ENCODE peak calls at places on chromosomes 6 and 20, in eight cellular contexts. One of them, this sample, is unnamed.

GRCh38 chr20:16273812-16274560 is 299.3 kb downstream of the KIF16B start:
- DNase-seq in colonic mucosa: no peak
- DNase-seq in glutamatergic neuron: no peak
- DNase-seq in brain microvascular endothelial cell: no peak
- DNase-seq in testis: no peak
- DNase-seq in astrocyte of the spinal cord: no peak
- DNase-seq in MM.1S: no peak
- DNase-seq in activated B cell treated with CpG ODN at 0.5 μM for 24 hours: no peak
- DNase-seq in this sample: no peak

GRCh38 chr20:4056880-4057279 is 41.5 kb upstream of the RNF24 start:
- DNase-seq in activated B cell treated with CpG ODN at 0.5 μM for 24 hours: no peak
- DNase-seq in MM.1S: no peak
- DNase-seq in glutamatergic neuron: no peak
- DNase-seq in testis: no peak
- DNase-seq in astrocyte of the spinal cord: no peak
- DNase-seq in colonic mucosa: no peak
- DNase-seq in brain microvascular endothelial cell: no peak
- DNase-seq in this sample: no peak

GRCh38 chr20:48041078-48041780 is 255.9 kb upstream of the SULF2 start:
- DNase-seq in glutamatergic neuron: no peak
- DNase-seq in colonic mucosa: no peak
- DNase-seq in activated B cell treated with CpG ODN at 0.5 μM for 24 hours: no peak
- DNase-seq in testis: no peak
- DNase-seq in astrocyte of the spinal cord: no peak
- DNase-seq in brain microvascular endothelial cell: no peak
- DNase-seq in MM.1S: no peak
- DNase-seq in this sample: no peak

GRCh38 chr6:19415605-19416326 is 421.4 kb upstream of the ID4 start:
- DNase-seq in MM.1S: no peak
- DNase-seq in colonic mucosa: no peak
- DNase-seq in testis: no peak
- DNase-seq in activated B cell treated with CpG ODN at 0.5 μM for 24 hours: no peak
- DNase-seq in brain microvascular endothelial cell: peak
- DNase-seq in glutamatergic neuron: no peak
- DNase-seq in astrocyte of the spinal cord: peak
- DNase-seq in this sample: no peak

GRCh38 chr6:100493206-100493888 is 28.6 kb upstream of the SIM1 start:
- DNase-seq in astrocyte of the spinal cord: no peak
- DNase-seq in glutamatergic neuron: no peak
- DNase-seq in brain microvascular endothelial cell: no peak
- DNase-seq in MM.1S: no peak
- DNase-seq in activated B cell treated with CpG ODN at 0.5 μM for 24 hours: no peak
- DNase-seq in colonic mucosa: no peak
- DNase-seq in testis: no peak
- DNase-seq in this sample: no peak

GRCh38 chr20:62120990-62121775 is 1.1 kb upstream of the LSM14B start:
- DNase-seq in colonic mucosa: peak
- DNase-seq in MM.1S: no peak
- DNase-seq in brain microvascular endothelial cell: no peak
- DNase-seq in testis: peak
- DNase-seq in activated B cell treated with CpG ODN at 0.5 μM for 24 hours: no peak
- DNase-seq in glutamatergic neuron: no peak
- DNase-seq in astrocyte of the spinal cord: no peak
- DNase-seq in this sample: no peak

GRCh38 chr6:77383026-77383425 is 80.3 kb downstream of the HTR1B start:
- DNase-seq in astrocyte of the spinal cord: no peak
- DNase-seq in testis: no peak
- DNase-seq in glutamatergic neuron: no peak
- DNase-seq in activated B cell treated with CpG ODN at 0.5 μM for 24 hours: no peak
- DNase-seq in MM.1S: no peak
- DNase-seq in colonic mucosa: no peak
- DNase-seq in brain microvascular endothelial cell: no peak
- DNase-seq in this sample: no peak

GRCh38 chr6:96450082-96450759 is 71.4 kb upstream of the UFL1 start:
- DNase-seq in colonic mucosa: no peak
- DNase-seq in MM.1S: no peak
- DNase-seq in astrocyte of the spinal cord: no peak
- DNase-seq in testis: no peak
- DNase-seq in brain microvascular endothelial cell: no peak
- DNase-seq in glutamatergic neuron: no peak
- DNase-seq in activated B cell treated with CpG ODN at 0.5 μM for 24 hours: no peak
- DNase-seq in this sample: no peak

GRCh38 chr6:93423542-93423941 is 4.2 kb upstream of the EPHA7 start:
- DNase-seq in brain microvascular endothelial cell: peak
- DNase-seq in activated B cell treated with CpG ODN at 0.5 μM for 24 hours: no peak
- DNase-seq in glutamatergic neuron: peak
- DNase-seq in astrocyte of the spinal cord: peak
- DNase-seq in MM.1S: peak
- DNase-seq in colonic mucosa: peak
- DNase-seq in testis: peak
- DNase-seq in this sample: peak

GRCh38 chr6:45681860-45682488 is 304.2 kb upstream of the SUPT3H start:
- DNase-seq in astrocyte of the spinal cord: no peak
- DNase-seq in MM.1S: peak
- DNase-seq in activated B cell treated with CpG ODN at 0.5 μM for 24 hours: peak
- DNase-seq in colonic mucosa: no peak
- DNase-seq in brain microvascular endothelial cell: peak
- DNase-seq in testis: no peak
- DNase-seq in glutamatergic neuron: no peak
- DNase-seq in this sample: no peak

GRCh38 chr6:56573624-56574023 is 69.1 kb downstream of the DST start:
- DNase-seq in testis: no peak
- DNase-seq in astrocyte of the spinal cord: no peak
- DNase-seq in brain microvascular endothelial cell: no peak
- DNase-seq in activated B cell treated with CpG ODN at 0.5 μM for 24 hours: no peak
- DNase-seq in glutamatergic neuron: no peak
- DNase-seq in colonic mucosa: no peak
- DNase-seq in MM.1S: no peak
- DNase-seq in this sample: no peak

GRCh38 chr6:39982720-39983119 is 48.5 kb upstream of the MOCS1 start:
- DNase-seq in astrocyte of the spinal cord: no peak
- DNase-seq in MM.1S: no peak
- DNase-seq in testis: no peak
- DNase-seq in glutamatergic neuron: no peak
- DNase-seq in colonic mucosa: no peak
- DNase-seq in brain microvascular endothelial cell: no peak
- DNase-seq in activated B cell treated with CpG ODN at 0.5 μM for 24 hours: no peak
- DNase-seq in this sample: no peak

GRCh38 chr6:63882208-63882607 is 246.6 kb downstream of the PHF3 start:
- DNase-seq in colonic mucosa: no peak
- DNase-seq in MM.1S: no peak
- DNase-seq in testis: no peak
- DNase-seq in astrocyte of the spinal cord: no peak
- DNase-seq in brain microvascular endothelial cell: no peak
- DNase-seq in activated B cell treated with CpG ODN at 0.5 μM for 24 hours: no peak
- DNase-seq in glutamatergic neuron: no peak
- DNase-seq in this sample: no peak

GRCh38 chr20:62805711-62806382 is 1.2 kb downstream of the OGFR start:
- DNase-seq in glutamatergic neuron: peak
- DNase-seq in MM.1S: no peak
- DNase-seq in testis: no peak
- DNase-seq in brain microvascular endothelial cell: no peak
- DNase-seq in activated B cell treated with CpG ODN at 0.5 μM for 24 hours: no peak
- DNase-seq in astrocyte of the spinal cord: no peak
- DNase-seq in colonic mucosa: no peak
- DNase-seq in this sample: no peak

GRCh38 chr20:53872561-53873248 is 197.7 kb downstream of the BCAS1 start:
- DNase-seq in astrocyte of the spinal cord: peak
- DNase-seq in activated B cell treated with CpG ODN at 0.5 μM for 24 hours: no peak
- DNase-seq in brain microvascular endothelial cell: peak
- DNase-seq in colonic mucosa: no peak
- DNase-seq in glutamatergic neuron: no peak
- DNase-seq in MM.1S: peak
- DNase-seq in testis: no peak
- DNase-seq in this sample: no peak

GRCh38 chr20:8756410-8756809 is 312.5 kb upstream of the PLCB4 start:
- DNase-seq in brain microvascular endothelial cell: peak
- DNase-seq in glutamatergic neuron: no peak
- DNase-seq in astrocyte of the spinal cord: peak
- DNase-seq in MM.1S: no peak
- DNase-seq in testis: no peak
- DNase-seq in activated B cell treated with CpG ODN at 0.5 μM for 24 hours: no peak
- DNase-seq in colonic mucosa: no peak
- DNase-seq in this sample: no peak

GRCh38 chr20:32333988-32334885 is 23.9 kb upstream of the ASXL1 start:
- DNase-seq in MM.1S: no peak
- DNase-seq in activated B cell treated with CpG ODN at 0.5 μM for 24 hours: no peak
- DNase-seq in glutamatergic neuron: no peak
- DNase-seq in colonic mucosa: peak
- DNase-seq in astrocyte of the spinal cord: no peak
- DNase-seq in brain microvascular endothelial cell: no peak
- DNase-seq in testis: peak
- DNase-seq in this sample: no peak

GRCh38 chr6:41518118-41518517 is 28.1 kb upstream of the FOXP4 start:
- DNase-seq in glutamatergic neuron: no peak
- DNase-seq in testis: no peak
- DNase-seq in brain microvascular endothelial cell: no peak
- DNase-seq in activated B cell treated with CpG ODN at 0.5 μM for 24 hours: no peak
- DNase-seq in colonic mucosa: peak
- DNase-seq in MM.1S: no peak
- DNase-seq in astrocyte of the spinal cord: no peak
- DNase-seq in this sample: no peak

GRCh38 chr6:27518881-27519795 is 46.2 kb upstream of the ZNF184 start:
- DNase-seq in astrocyte of the spinal cord: peak
- DNase-seq in colonic mucosa: peak
- DNase-seq in activated B cell treated with CpG ODN at 0.5 μM for 24 hours: peak
- DNase-seq in testis: peak
- DNase-seq in glutamatergic neuron: peak
- DNase-seq in MM.1S: peak
- DNase-seq in brain microvascular endothelial cell: peak
- DNase-seq in this sample: no peak

DNA sequence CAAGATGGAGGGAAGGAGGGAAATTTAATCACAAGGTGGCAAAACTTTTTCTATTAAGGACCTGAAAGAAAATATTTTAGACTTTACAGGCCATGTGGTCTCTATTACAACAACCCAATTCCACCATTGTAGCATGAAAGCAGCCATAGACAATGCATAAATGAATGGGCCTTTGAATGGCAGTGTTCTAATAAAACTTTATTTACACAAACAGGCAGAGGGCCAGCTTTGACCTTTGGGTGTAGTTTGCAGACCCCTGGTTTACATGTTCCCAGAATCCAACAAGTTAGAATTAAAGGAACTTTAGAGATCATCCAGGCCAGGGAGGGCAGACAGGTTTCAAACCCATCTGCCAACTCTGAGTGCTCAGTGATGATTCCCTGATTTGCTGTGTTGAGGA is 95.2 kb downstream of the BANF2 start:
- DNase-seq in astrocyte of the spinal cord: no peak
- DNase-seq in glutamatergic neuron: no peak
- DNase-seq in MM.1S: no peak
- DNase-seq in activated B cell treated with CpG ODN at 0.5 μM for 24 hours: no peak
- DNase-seq in brain microvascular endothelial cell: no peak
- DNase-seq in testis: no peak
- DNase-seq in colonic mucosa: no peak
- DNase-seq in this sample: no peak
- TF ChIP-seq CTCF in astrocyte of the spinal cord: no peak
- TF ChIP-seq CTCF in glutamatergic neuron: no peak
- TF ChIP-seq CTCF in MM.1S: no peak
- TF ChIP-seq CTCF in activated B cell treated with CpG ODN at 0.5 μM for 24 hours: no peak
- TF ChIP-seq CTCF in brain microvascular endothelial cell: no peak
- TF ChIP-seq CTCF in testis: no peak
- TF ChIP-seq CTCF in colonic mucosa: no peak
- TF ChIP-seq CTCF in this sample: no peak

GRCh38 chr6:101909376-101909775 is 515.9 kb downstream of the GRIK2 start:
- DNase-seq in MM.1S: no peak
- DNase-seq in activated B cell treated with CpG ODN at 0.5 μM for 24 hours: no peak
- DNase-seq in brain microvascular endothelial cell: no peak
- DNase-seq in testis: no peak
- DNase-seq in astrocyte of the spinal cord: no peak
- DNase-seq in colonic mucosa: no peak
- DNase-seq in glutamatergic neuron: no peak
- DNase-seq in this sample: no peak
- TF ChIP-seq CTCF in MM.1S: no peak
- TF ChIP-seq CTCF in activated B cell treated with CpG ODN at 0.5 μM for 24 hours: no peak
- TF ChIP-seq CTCF in brain microvascular endothelial cell: no peak
- TF ChIP-seq CTCF in testis: no peak
- TF ChIP-seq CTCF in astrocyte of the spinal cord: no peak
- TF ChIP-seq CTCF in colonic mucosa: no peak
- TF ChIP-seq CTCF in glutamatergic neuron: no peak
- TF ChIP-seq CTCF in this sample: no peak

GRCh38 chr6:90483116-90483839 is 103.6 kb downstream of the MAP3K7 start:
- DNase-seq in testis: no peak
- DNase-seq in activated B cell treated with CpG ODN at 0.5 μM for 24 hours: no peak
- DNase-seq in astrocyte of the spinal cord: no peak
- DNase-seq in colonic mucosa: no peak
- DNase-seq in brain microvascular endothelial cell: no peak
- DNase-seq in MM.1S: no peak
- DNase-seq in glutamatergic neuron: no peak
- DNase-seq in this sample: no peak

GRCh38 chr6:90478278-90478677 is 108.6 kb downstream of the MAP3K7 start:
- DNase-seq in glutamatergic neuron: peak
- DNase-seq in colonic mucosa: no peak
- DNase-seq in activated B cell treated with CpG ODN at 0.5 μM for 24 hours: no peak
- DNase-seq in astrocyte of the spinal cord: no peak
- DNase-seq in brain microvascular endothelial cell: no peak
- DNase-seq in testis: no peak
- DNase-seq in MM.1S: no peak
- DNase-seq in this sample: no peak

GRCh38 chr6:90478789-90479602 is 107.9 kb downstream of the MAP3K7 start:
- DNase-seq in colonic mucosa: peak
- DNase-seq in testis: peak
- DNase-seq in brain microvascular endothelial cell: peak
- DNase-seq in astrocyte of the spinal cord: peak
- DNase-seq in glutamatergic neuron: peak
- DNase-seq in MM.1S: peak
- DNase-seq in activated B cell treated with CpG ODN at 0.5 μM for 24 hours: peak
- DNase-seq in this sample: peak

GRCh38 chr6:90477366-90477765 is 109.5 kb downstream of the MAP3K7 start:
- DNase-seq in activated B cell treated with CpG ODN at 0.5 μM for 24 hours: no peak
- DNase-seq in astrocyte of the spinal cord: no peak
- DNase-seq in testis: no peak
- DNase-seq in MM.1S: no peak
- DNase-seq in colonic mucosa: no peak
- DNase-seq in brain microvascular endothelial cell: no peak
- DNase-seq in glutamatergic neuron: no peak
- DNase-seq in this sample: no peak

DNA sequence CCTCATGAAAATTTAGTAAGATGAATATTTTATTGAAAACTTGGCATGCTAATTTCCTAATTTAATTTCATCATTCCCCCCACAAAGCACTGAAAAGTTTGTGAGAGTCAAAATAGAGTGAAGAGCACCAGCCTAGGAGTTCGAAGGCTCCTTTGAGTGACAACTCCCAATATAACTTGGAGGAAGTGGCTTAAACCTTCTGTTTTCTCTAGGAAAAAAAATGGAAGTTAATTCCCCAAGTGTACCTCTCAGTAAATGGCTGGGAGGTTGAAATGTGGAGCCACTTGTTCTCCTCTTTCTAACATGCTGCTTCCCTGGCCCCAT is 107.3 kb downstream of the MAP3K7 start:
- DNase-seq in brain microvascular endothelial cell: no peak
- DNase-seq in testis: no peak
- DNase-seq in activated B cell treated with CpG ODN at 0.5 μM for 24 hours: no peak
- DNase-seq in MM.1S: no peak
- DNase-seq in astrocyte of the spinal cord: no peak
- DNase-seq in colonic mucosa: no peak
- DNase-seq in glutamatergic neuron: no peak
- DNase-seq in this sample: no peak
- TF ChIP-seq CTCF in brain microvascular endothelial cell: no peak
- TF ChIP-seq CTCF in testis: no peak
- TF ChIP-seq CTCF in activated B cell treated with CpG ODN at 0.5 μM for 24 hours: no peak
- TF ChIP-seq CTCF in MM.1S: no peak
- TF ChIP-seq CTCF in astrocyte of the spinal cord: no peak
- TF ChIP-seq CTCF in colonic mucosa: no peak
- TF ChIP-seq CTCF in glutamatergic neuron: no peak
- TF ChIP-seq CTCF in this sample: peak

GRCh38 chr6:66926060-66926459 is 1219.0 kb upstream of the EYS start:
- DNase-seq in MM.1S: peak
- DNase-seq in testis: no peak
- DNase-seq in activated B cell treated with CpG ODN at 0.5 μM for 24 hours: no peak
- DNase-seq in glutamatergic neuron: no peak
- DNase-seq in astrocyte of the spinal cord: no peak
- DNase-seq in colonic mucosa: no peak
- DNase-seq in brain microvascular endothelial cell: peak
- DNase-seq in this sample: no peak
- TF ChIP-seq CTCF in MM.1S: peak
- TF ChIP-seq CTCF in testis: peak
- TF ChIP-seq CTCF in activated B cell treated with CpG ODN at 0.5 μM for 24 hours: no peak
- TF ChIP-seq CTCF in glutamatergic neuron: no peak
- TF ChIP-seq CTCF in astrocyte of the spinal cord: no peak
- TF ChIP-seq CTCF in colonic mucosa: no peak
- TF ChIP-seq CTCF in brain microvascular endothelial cell: no peak
- TF ChIP-seq CTCF in this sample: no peak

This sample was measured in mesothelial cell of epicardium.